ENCODE peak calls at places on chromosomes 6 and 20, in ten cellular contexts. T is endothelial cell, B is testis, P is natural killer cell, U is neural crest cell, Q is GM23338, M is progenitor cell of endocrine pancreas, W is HFFc6, Z is Calu3, L is brain microvascular endothelial cell. I is an unnamed sample.

GRCh38 chr6:53982361-53983050 is 128.7 kb upstream of the MLIP start:
- DNase-seq in W (no peak), Z (no peak), M (no peak), U (no peak), P (no peak), L (no peak), B (no peak), Q (no peak), T (no peak), I (no peak)

GRCh38 chr6:63465750-63466149 is 106.5 kb upstream of the LOC128125822 start:
- DNase-seq in M (no peak), Z (no peak), U (no peak), T (no peak), W (no peak), L (no peak), Q (no peak), P (no peak), B (no peak), I (no peak)

GRCh38 chr6:1135726-1136414 is 176.0 kb upstream of the FOXQ1 start:
- DNase-seq in W (no peak), B (no peak), L (no peak), Q (no peak), T (no peak), U (no peak), Z (no peak), M (no peak), P (no peak), I (no peak)

GRCh38 chr6:158784505-158784904 is 34.7 kb downstream of the EZR start:
- DNase-seq in L (peak), U (no peak), P (no peak), W (peak), B (no peak), T (no peak), M (no peak), Z (peak), Q (no peak), I (no peak)

GRCh38 chr6:147071786-147072185 is 132.4 kb upstream of the STXBP5 start:
- DNase-seq in U (no peak), P (no peak), W (no peak), T (no peak), Q (no peak), L (no peak), M (no peak), Z (no peak), B (no peak), I (no peak)

GRCh38 chr6:170025341-170026271 is 265.3 kb downstream of the DLL1 start:
- DNase-seq in P (peak), T (no peak), W (no peak), L (no peak), Z (no peak), M (no peak), U (no peak), B (peak), Q (no peak), I (peak)

GRCh38 chr6:20302702-20303251 is 90.5 kb upstream of the MBOAT1 start:
- DNase-seq in Z (no peak), B (no peak), Q (no peak), T (no peak), L (peak), U (no peak), W (peak), P (no peak), M (no peak), I (no peak)

GRCh38 chr6:170156448-170157375 is 134.2 kb downstream of the DLL1 start:
- DNase-seq in M (no peak), L (no peak), Z (no peak), U (no peak), P (no peak), T (no peak), W (no peak), B (no peak), Q (no peak), I (no peak)

GRCh38 chr6:168043193-168043847 is 35.7 kb downstream of the FRMD1 start:
- DNase-seq in B (no peak), T (no peak), L (no peak), U (no peak), M (no peak), W (no peak), P (no peak), Z (no peak), Q (no peak), I (peak)

GRCh38 chr6:24376875-24377274 is 19.0 kb upstream of the DCDC2 start:
- DNase-seq in Q (no peak), M (no peak), U (no peak), W (no peak), B (no peak), Z (no peak), P (no peak), T (no peak), L (no peak), I (no peak)

GRCh38 chr6:134170844-134171243 is 118.4 kb upstream of the SLC2A12 start:
- DNase-seq in T (no peak), M (no peak), L (peak), Z (no peak), Q (no peak), B (no peak), W (no peak), U (no peak), P (no peak), I (no peak)

GRCh38 chr6:30684386-30685156 is 1.9 kb downstream of the PPP1R18 start:
- DNase-seq in Q (no peak), W (no peak), P (peak), U (no peak), B (no peak), Z (no peak), M (no peak), L (no peak), T (peak), I (peak)

GRCh38 chr6:4970739-4971395 is 33.0 kb downstream of the RPP40 start:
- DNase-seq in Z (no peak), L (no peak), P (no peak), T (no peak), B (no peak), Q (no peak), U (no peak), M (no peak), W (no peak), I (no peak)

GRCh38 chr6:90619221-90619620 is 32.3 kb upstream of the MAP3K7 start:
- DNase-seq in Q (no peak), M (no peak), W (no peak), T (no peak), U (no peak), P (no peak), Z (no peak), L (no peak), B (no peak), I (no peak)

GRCh38 chr6:168133186-168133585 is 54.2 kb upstream of the FRMD1 start:
- DNase-seq in B (peak), U (no peak), Z (no peak), T (no peak), L (peak), M (peak), W (no peak), P (peak), Q (no peak), I (peak)

GRCh38 chr6:159279790-159280277 is 110.6 kb downstream of the FNDC1 start:
- DNase-seq in T (peak), Z (peak), P (no peak), B (no peak), Q (peak), U (no peak), M (no peak), L (peak), W (no peak), I (no peak)

GRCh38 chr6:106186172-106186571 is 100.0 kb downstream of the PRDM1 start:
- DNase-seq in P (no peak), W (no peak), L (no peak), B (no peak), Z (no peak), U (no peak), M (no peak), T (no peak), Q (no peak), I (no peak)

GRCh38 chr6:16562498-16562897 is 198.8 kb downstream of the ATXN1 start:
- DNase-seq in Z (no peak), L (peak), M (no peak), T (no peak), U (no peak), P (no peak), W (no peak), Q (no peak), B (no peak), I (no peak)

GRCh38 chr20:18001131-18001921 is 32.5 kb downstream of the MGME1 start:
- DNase-seq in B (peak), P (no peak), Z (peak), M (no peak), W (peak), U (no peak), T (no peak), L (peak), Q (no peak), I (peak)

DNA sequence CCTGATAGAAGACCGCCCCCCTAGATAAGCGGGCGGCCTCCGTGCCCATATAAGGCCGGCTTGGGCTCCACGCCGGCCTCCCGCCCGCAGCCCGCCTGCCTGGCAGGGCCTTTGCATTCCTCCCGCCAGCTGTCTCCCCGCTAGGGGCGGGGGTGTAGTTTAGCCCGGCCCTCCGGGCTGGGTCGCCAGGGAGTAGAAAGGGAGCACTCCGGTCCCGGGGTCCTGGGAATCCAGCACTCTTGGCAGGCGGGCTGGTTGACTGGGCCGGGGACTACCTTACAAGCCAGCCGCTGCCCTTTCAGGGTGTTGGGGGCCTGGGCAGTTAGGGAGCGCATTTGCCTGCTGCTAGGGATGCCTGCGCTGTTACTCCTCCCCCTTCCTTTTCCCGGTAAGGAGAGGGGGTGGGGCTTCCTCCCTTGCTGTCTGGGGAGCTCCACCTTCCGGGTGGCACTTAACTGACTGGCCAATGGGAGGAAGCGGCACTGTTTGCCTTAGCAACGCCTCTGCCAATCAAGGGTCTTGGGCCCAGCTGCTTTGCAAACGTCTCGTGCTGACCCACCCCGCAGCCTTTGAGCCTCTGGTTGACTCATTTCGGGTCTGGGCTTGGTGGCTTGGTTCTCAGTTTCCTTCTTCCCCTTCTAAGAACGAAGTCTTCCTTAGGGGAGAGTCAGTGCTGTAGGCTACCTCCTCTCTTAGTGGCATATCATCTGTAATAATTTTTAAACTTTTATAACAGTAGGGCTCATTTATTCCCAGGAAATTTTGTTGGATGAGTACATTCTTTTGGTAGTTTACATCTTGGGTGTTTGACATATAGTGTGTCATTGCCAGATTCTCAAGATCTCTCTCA is 3.4 kb downstream of the SRF start:
- DNase-seq in M (peak), T (peak), P (peak), W (peak), Z (peak), B (peak), Q (peak), L (peak), U (peak), I (peak)
- TF ChIP-seq CTCF in M (peak), T (no peak), P (no peak), W (peak), Z (no peak), B (peak), Q (no peak), L (peak), U (peak), I (peak)

DNA sequence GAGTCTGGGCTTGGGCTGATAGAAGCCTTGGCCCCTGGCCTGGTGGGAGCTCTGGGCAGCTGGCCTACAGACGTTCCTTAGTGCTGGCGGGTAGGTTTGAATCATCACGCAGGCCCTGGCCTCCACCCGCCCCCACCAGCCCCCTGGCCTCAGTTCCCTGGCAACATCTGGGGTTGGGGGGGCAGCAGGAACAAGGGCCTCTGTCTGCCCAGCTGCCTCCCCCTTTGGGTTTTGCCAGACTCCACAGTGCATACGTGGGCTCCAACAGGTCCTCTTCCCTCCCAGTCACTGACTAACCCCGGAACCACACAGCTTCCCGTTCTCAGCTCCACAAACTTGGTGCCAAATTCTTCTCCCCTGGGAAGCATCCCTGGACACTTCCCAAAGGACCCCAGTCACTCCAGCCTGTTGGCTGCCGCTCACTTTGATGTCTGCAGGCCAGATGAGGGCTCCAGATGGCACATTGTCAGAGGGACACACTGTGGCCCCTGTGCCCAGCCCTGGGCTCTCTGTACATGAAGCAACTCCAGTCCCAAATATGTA is 957 bp upstream of the VEGFA start:
- DNase-seq in Z (no peak), Q (no peak), P (no peak), B (peak), T (no peak), U (no peak), L (peak), W (peak), M (no peak), I (no peak)
- TF ChIP-seq CTCF in Z (no peak), Q (no peak), P (no peak), B (no peak), T (no peak), U (no peak), L (no peak), W (no peak), M (no peak), I (no peak)

GRCh38 chr20:8790442-8791074 is 278.3 kb upstream of the PLCB4 start:
- DNase-seq in W (peak), L (peak), Q (peak), B (peak), P (no peak), Z (peak), M (peak), T (peak), U (peak), I (no peak)
- TF ChIP-seq CTCF in W (peak), L (peak), Q (peak), B (peak), P (peak), Z (peak), M (peak), T (peak), U (peak), I (peak)

GRCh38 chr20:44521484-44522481 is at the start of gene SERINC3:
- DNase-seq in B (peak), L (peak), Z (peak), W (peak), Q (peak), U (peak), M (peak), P (peak), T (peak), I (peak)
- TF ChIP-seq CTCF in B (no peak), L (no peak), Z (no peak), W (no peak), Q (no peak), U (no peak), M (peak), P (no peak), T (no peak), I (no peak)

GRCh38 chr20:3173582-3174441 is 463 bp upstream of the LZTS3 start:
- DNase-seq in T (peak), P (peak), M (peak), L (peak), Z (peak), W (peak), Q (peak), U (peak), B (peak), I (peak)
- TF ChIP-seq CTCF in T (no peak), P (no peak), M (peak), L (peak), Z (no peak), W (peak), Q (no peak), U (peak), B (no peak), I (peak)

DNA sequence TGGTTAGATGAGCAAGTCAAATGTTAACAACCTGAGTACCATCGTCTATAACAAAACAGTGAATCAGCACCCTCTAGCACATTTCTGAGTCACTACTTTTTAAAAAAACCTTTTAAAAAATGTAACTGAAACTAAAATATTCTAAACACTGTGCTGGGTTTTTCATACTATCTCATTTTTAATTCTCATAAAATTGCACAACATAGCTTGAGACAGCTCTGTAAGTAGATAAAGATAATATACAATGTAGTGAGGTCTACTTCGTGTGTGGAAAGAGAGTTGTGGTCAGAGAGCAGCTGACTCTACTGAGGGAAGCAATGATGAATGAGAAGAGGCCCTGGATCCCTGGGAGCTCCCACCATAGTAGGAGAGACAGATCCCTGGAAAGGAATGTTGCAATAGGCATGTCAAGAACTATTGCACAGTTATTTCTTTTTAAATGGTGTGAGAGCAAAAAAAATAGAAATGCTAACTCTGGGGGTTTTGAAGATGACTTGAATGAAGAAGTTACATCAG is 13.6 kb upstream of the CALHM6 start:
- DNase-seq in T (no peak), P (no peak), L (peak), B (no peak), Q (no peak), Z (no peak), W (peak), M (no peak), U (no peak), I (peak)
- TF ChIP-seq CTCF in T (no peak), P (no peak), L (no peak), B (no peak), Q (no peak), Z (no peak), W (peak), M (no peak), U (no peak), I (no peak)

GRCh38 chr6:131035582-131035981 is 27.5 kb downstream of the EPB41L2 start:
- DNase-seq in W (no peak), Z (no peak), P (no peak), B (no peak), L (no peak), U (no peak), M (no peak), Q (no peak), T (no peak), I (no peak)
- TF ChIP-seq CTCF in W (no peak), Z (no peak), P (no peak), B (no peak), L (no peak), U (no peak), M (no peak), Q (no peak), T (no peak), I (no peak)

DNA sequence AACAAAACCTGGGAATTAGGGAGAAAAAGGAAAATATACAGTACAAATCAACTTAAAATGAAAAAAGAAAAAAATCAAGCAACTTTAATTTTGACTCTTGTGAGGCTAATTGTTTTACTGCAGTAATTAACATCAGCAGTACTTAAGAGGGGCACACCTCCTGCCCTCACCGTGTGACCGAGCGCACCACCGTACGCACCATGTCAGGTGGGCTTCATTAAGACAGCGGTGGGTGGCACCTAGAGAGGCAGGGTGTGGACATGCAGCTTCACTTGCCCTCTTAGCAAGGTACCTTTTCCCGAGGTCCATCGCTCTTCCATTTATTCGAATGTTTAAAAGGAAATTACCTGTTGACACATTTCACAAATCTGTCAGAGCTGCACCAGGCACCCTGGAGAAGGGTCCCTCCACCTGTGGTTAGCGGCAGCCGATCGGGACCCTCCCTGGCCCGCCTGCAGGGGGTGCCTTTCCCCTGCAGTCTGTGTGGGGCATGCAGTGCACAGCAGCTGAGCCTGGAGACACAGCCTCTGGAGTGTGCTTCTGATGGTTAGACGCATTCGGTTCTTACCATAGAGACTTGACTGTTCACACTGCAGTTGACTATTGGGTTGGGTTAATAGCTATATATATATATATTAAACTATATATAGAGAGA is 184.1 kb downstream of the TMEM242 start:
- DNase-seq in T (peak), B (no peak), P (no peak), Z (no peak), L (no peak), W (no peak), U (no peak), Q (peak), M (no peak), I (no peak)
- TF ChIP-seq CTCF in T (peak), B (no peak), P (no peak), Z (no peak), L (peak), W (peak), U (peak), Q (peak), M (peak), I (no peak)

GRCh38 chr6:104483225-104483834 is 376.4 kb downstream of the HACE1 start:
- DNase-seq in B (no peak), P (no peak), L (no peak), T (no peak), Q (peak), W (no peak), U (no peak), M (no peak), Z (no peak), I (no peak)
- TF ChIP-seq CTCF in B (peak), P (no peak), L (no peak), T (no peak), Q (peak), W (peak), U (peak), M (peak), Z (no peak), I (no peak)

GRCh38 chr6:25695671-25696070 is 43.7 kb downstream of the SCGN start:
- DNase-seq in U (no peak), B (no peak), M (no peak), W (no peak), Q (no peak), P (no peak), Z (no peak), T (no peak), L (no peak), I (no peak)
- TF ChIP-seq CTCF in U (no peak), B (no peak), M (no peak), W (no peak), Q (no peak), P (no peak), Z (no peak), T (no peak), L (no peak), I (no peak)

I was measured in CD14-positive monocyte.